ENCODE peak calls at places on chromosomes 3 and 15, in six cellular contexts. N is psoas muscle, K is neuronal stem cell, G is SW 1271, U is NCI-H460, B is GOT3. H is an unnamed sample.

GRCh38 chr3:189303584-189303983 is 131.8 kb downstream of the TPRG1 start:
- DNase-seq in N (no peak), K (no peak), G (no peak), U (no peak), B (no peak), H (no peak)

GRCh38 chr3:59978979-59979378 is 929.2 kb upstream of the CFAP20DC start:
- DNase-seq in N (no peak), K (no peak), G (no peak), U (no peak), B (no peak), H (no peak)

GRCh38 chr3:131218196-131218595 is 163.4 kb upstream of the NUDT16 start:
- DNase-seq in N (no peak), K (no peak), G (no peak), U (no peak), B (no peak), H (no peak)

GRCh38 chr15:79218588-79219200 is 63.8 kb upstream of the ANKRD34C start:
- DNase-seq in N (no peak), K (no peak), G (no peak), U (peak; percentile 9), B (no peak), H (no peak)

GRCh38 chr15:68197170-68197492 is 8.0 kb downstream of the CALML4 start:
- DNase-seq in N (no peak), K (no peak), G (no peak), U (no peak), B (no peak), H (no peak)

GRCh38 chr3:16429086-16429485 is 84.4 kb downstream of the RFTN1 start:
- DNase-seq in N (no peak), K (no peak), G (no peak), U (no peak), B (no peak), H (no peak)

GRCh38 chr3:134905647-134905935 is 110.5 kb downstream of the EPHB1 start:
- DNase-seq in N (no peak), K (no peak), G (no peak), U (no peak), B (no peak), H (no peak)

GRCh38 chr3:72165337-72165736 is 380.4 kb upstream of the PROK2 start:
- DNase-seq in N (no peak), K (no peak), G (no peak), U (no peak), B (no peak), H (no peak)

GRCh38 chr3:38627956-38628355 is 21.5 kb downstream of the SCN5A start:
- DNase-seq in N (no peak), K (peak; percentile 41), G (peak; percentile 60), U (no peak), B (no peak), H (no peak)

GRCh38 chr15:63506537-63507035 is 2.2 kb downstream of the USP3 start:
- DNase-seq in N (no peak), K (no peak), G (no peak), U (no peak), B (no peak), H (no peak)

GRCh38 chr3:112303811-112304325 is 9.9 kb upstream of the SLC9C1 start:
- DNase-seq in N (no peak), K (no peak), G (no peak), U (no peak), B (no peak), H (no peak)

GRCh38 chr3:25412269-25412668 is 15.8 kb upstream of the RARB start:
- DNase-seq in N (no peak), K (no peak), G (no peak), U (no peak), B (no peak), H (no peak)

GRCh38 chr3:121918779-121919483 is 24.7 kb downstream of the SLC15A2 start:
- DNase-seq in N (no peak), K (no peak), G (no peak), U (no peak), B (no peak), H (no peak)

GRCh38 chr3:72573051-72573450 is 275.2 kb downstream of the SHQ1 start:
- DNase-seq in N (no peak), K (no peak), G (no peak), U (no peak), B (no peak), H (no peak)

GRCh38 chr3:123618768-123619484 is 34.1 kb upstream of the HACD2 start:
- DNase-seq in N (peak; percentile 72), K (no peak), G (no peak), U (no peak), B (no peak), H (peak; percentile 68)

GRCh38 chr15:99979371-99979770 is 246.1 kb upstream of the LYSMD4 start:
- DNase-seq in N (peak; percentile 29), K (no peak), G (no peak), U (no peak), B (no peak), H (no peak)

GRCh38 chr3:100737334-100737733 is 28.0 kb downstream of the TFG start:
- DNase-seq in N (no peak), K (peak; percentile 17), G (no peak), U (peak; percentile 9), B (no peak), H (no peak)

GRCh38 chr15:45116482-45117326 is 2.6 kb downstream of the DUOXA2 start:
- DNase-seq in N (no peak), K (no peak), G (no peak), U (no peak), B (no peak), H (no peak)

GRCh38 chr15:31293655-31294054 is 33.0 kb upstream of the KLF13 start:
- DNase-seq in N (no peak), K (no peak), G (no peak), U (no peak), B (no peak), H (no peak)

GRCh38 chr15:68405426-68406250 is 26.3 kb downstream of the ITGA11 start:
- DNase-seq in N (no peak), K (no peak), G (no peak), U (no peak), B (no peak), H (no peak)

GRCh38 chr3:9732080-9732752 is 681 bp downstream of the BRPF1 start:
- DNase-seq in N (no peak), K (no peak), G (no peak), U (no peak), B (no peak), H (peak; percentile 43)

GRCh38 chr15:76470691-76471090 is 134.1 kb downstream of the ISL2 start:
- DNase-seq in N (no peak), K (no peak), G (no peak), U (no peak), B (no peak), H (no peak)

GRCh38 chr15:44584162-44584749 is 47.3 kb downstream of the EIF3J start:
- DNase-seq in N (no peak), K (no peak), G (no peak), U (peak; percentile 49), B (no peak), H (peak; percentile 36)

GRCh38 chr3:191020730-191021405 is 158.4 kb upstream of the GMNC start:
- DNase-seq in N (no peak), K (no peak), G (no peak), U (no peak), B (no peak), H (no peak)

GRCh38 chr3:38029400-38030125 is at the start of gene PLCD1:
- DNase-seq in N (peak; percentile 88), K (peak; percentile 81), G (no peak), U (no peak), B (peak; percentile 27), H (peak; percentile 87)

GRCh38 chr3:64276131-64276530 is 50.9 kb upstream of the PRICKLE2 start:
- DNase-seq in N (no peak), K (no peak), G (no peak), U (no peak), B (no peak), H (no peak)

GRCh38 chr3:2802429-2802828 is 307.7 kb downstream of the IL5RA start:
- DNase-seq in N (no peak), K (no peak), G (no peak), U (no peak), B (no peak), H (no peak)

GRCh38 chr15:47987908-47988532 is 132.8 kb upstream of the SLC24A5 start:
- DNase-seq in N (no peak), K (peak; percentile 50), G (no peak), U (peak; percentile 43), B (no peak), H (no peak)

GRCh38 chr3:138124689-138125420 is 7.3 kb downstream of the A4GNT start:
- DNase-seq in N (no peak), K (no peak), G (no peak), U (no peak), B (no peak), H (no peak)

GRCh38 chr3:157618075-157618760 is 115.0 kb upstream of the VEPH1 start:
- DNase-seq in N (no peak), K (peak; percentile 43), G (peak; percentile 37), U (peak; percentile 43), B (no peak), H (no peak)

GRCh38 chr3:48614044-48614443 is 4.6 kb upstream of the UQCRC1 start:
- DNase-seq in N (no peak), K (no peak), G (no peak), U (no peak), B (no peak), H (no peak)

GRCh38 chr15:75201609-75202250 is at the start of gene C15orf39:
- DNase-seq in N (peak; percentile 85), K (peak; percentile 74), G (no peak), U (peak; percentile 52), B (peak; percentile 50), H (peak; percentile 82)

GRCh38 chr15:38253448-38253847 is 812 bp downstream of the SPRED1 start:
- DNase-seq in N (no peak), K (peak; percentile 29), G (no peak), U (peak; percentile 21), B (no peak), H (no peak)

GRCh38 chr3:5441401-5441800 is 253.9 kb downstream of the EDEM1 start:
- DNase-seq in N (no peak), K (no peak), G (no peak), U (no peak), B (no peak), H (no peak)

GRCh38 chr15:51307811-51308210 is 30.6 kb downstream of the CYP19A1 start:
- DNase-seq in N (no peak), K (no peak), G (no peak), U (no peak), B (no peak), H (no peak)